ENCODE peak calls at places on chromosomes 13 and 19, in four cellular contexts. One of them, this sample, is unnamed.

GRCh38 chr13:50415428-50415827 is 400.2 kb downstream of the KCNRG start:
- DNase-seq in fibroblast of lung: peak; percentile 81
- DNase-seq in mesendoderm: no peak
- DNase-seq in mammary epithelial cell: no peak
- DNase-seq in this sample: no peak

GRCh38 chr19:46678110-46678732 is 17.2 kb upstream of the DACT3 start:
- DNase-seq in fibroblast of lung: no peak
- DNase-seq in mesendoderm: peak; percentile 77
- DNase-seq in mammary epithelial cell: no peak
- DNase-seq in this sample: peak; percentile 65

GRCh38 chr13:81929988-81930387 is 1589.1 kb upstream of the SPRY2 start:
- DNase-seq in fibroblast of lung: peak; percentile 6
- DNase-seq in mesendoderm: peak; percentile 88
- DNase-seq in mammary epithelial cell: peak; percentile 3
- DNase-seq in this sample: peak; percentile 5

GRCh38 chr19:23263396-23263795 is 13.2 kb upstream of the ZNF724 start:
- DNase-seq in fibroblast of lung: no peak
- DNase-seq in mesendoderm: no peak
- DNase-seq in mammary epithelial cell: no peak
- DNase-seq in this sample: no peak

GRCh38 chr19:46806651-46807050 is 18.3 kb upstream of the SLC1A5 start:
- DNase-seq in fibroblast of lung: no peak
- DNase-seq in mesendoderm: no peak
- DNase-seq in mammary epithelial cell: no peak
- DNase-seq in this sample: no peak

GRCh38 chr13:48783181-48783630 is 129.5 kb downstream of the CYSLTR2 start:
- DNase-seq in fibroblast of lung: peak; percentile 83
- DNase-seq in mesendoderm: no peak
- DNase-seq in mammary epithelial cell: peak; percentile 89
- DNase-seq in this sample: no peak

GRCh38 chr13:57611956-57612355 is 19.6 kb upstream of the PCDH17 start:
- DNase-seq in fibroblast of lung: no peak
- DNase-seq in mesendoderm: no peak
- DNase-seq in mammary epithelial cell: no peak
- DNase-seq in this sample: no peak

GRCh38 chr19:56191115-56191514 is 6.5 kb downstream of the ZSCAN5B start:
- DNase-seq in fibroblast of lung: no peak
- DNase-seq in mesendoderm: peak; percentile 3
- DNase-seq in mammary epithelial cell: no peak
- DNase-seq in this sample: no peak

GRCh38 chr19:44728178-44728577 is 20.3 kb upstream of the BCL3 start:
- DNase-seq in fibroblast of lung: no peak
- DNase-seq in mesendoderm: no peak
- DNase-seq in mammary epithelial cell: no peak
- DNase-seq in this sample: no peak

GRCh38 chr19:10699650-10700335 is 1.4 kb upstream of the QTRT1 start:
- DNase-seq in fibroblast of lung: peak; percentile 36
- DNase-seq in mesendoderm: peak; percentile 74
- DNase-seq in mammary epithelial cell: peak; percentile 30
- DNase-seq in this sample: peak; percentile 63

GRCh38 chr13:99905224-99905623 is 66.3 kb downstream of the ZIC5 start:
- DNase-seq in fibroblast of lung: no peak
- DNase-seq in mesendoderm: no peak
- DNase-seq in mammary epithelial cell: no peak
- DNase-seq in this sample: no peak

GRCh38 chr19:18470153-18470552 is 32.2 kb upstream of the ISYNA1 start:
- DNase-seq in fibroblast of lung: no peak
- DNase-seq in mesendoderm: peak; percentile 66
- DNase-seq in mammary epithelial cell: no peak
- DNase-seq in this sample: no peak

GRCh38 chr19:50189326-50189725 is 14.1 kb upstream of the MYH14 start:
- DNase-seq in fibroblast of lung: no peak
- DNase-seq in mesendoderm: no peak
- DNase-seq in mammary epithelial cell: no peak
- DNase-seq in this sample: no peak

GRCh38 chr13:60398438-60398891 is 1.4 kb downstream of the TDRD3 start:
- DNase-seq in fibroblast of lung: no peak
- DNase-seq in mesendoderm: no peak
- DNase-seq in mammary epithelial cell: no peak
- DNase-seq in this sample: no peak

GRCh38 chr19:44925114-44925891 is 10.9 kb downstream of the APOC1 start:
- DNase-seq in fibroblast of lung: peak; percentile 19
- DNase-seq in mesendoderm: no peak
- DNase-seq in mammary epithelial cell: no peak
- DNase-seq in this sample: no peak

GRCh38 chr19:10464456-10464855 is 38.7 kb downstream of the KEAP1 start:
- DNase-seq in fibroblast of lung: no peak
- DNase-seq in mesendoderm: no peak
- DNase-seq in mammary epithelial cell: no peak
- DNase-seq in this sample: no peak

GRCh38 chr13:100176781-100177389 is 88.0 kb downstream of the PCCA start:
- DNase-seq in fibroblast of lung: peak; percentile 67
- DNase-seq in mesendoderm: no peak
- DNase-seq in mammary epithelial cell: peak; percentile 5
- DNase-seq in this sample: no peak

GRCh38 chr19:13098291-13099072 is 4.2 kb downstream of the LYL1 start:
- DNase-seq in fibroblast of lung: peak; percentile 49
- DNase-seq in mesendoderm: peak; percentile 60
- DNase-seq in mammary epithelial cell: no peak
- DNase-seq in this sample: no peak

GRCh38 chr13:40963927-40964326 is 55.2 kb downstream of the ELF1 start:
- DNase-seq in fibroblast of lung: peak; percentile 62
- DNase-seq in mesendoderm: peak; percentile 13
- DNase-seq in mammary epithelial cell: peak; percentile 88
- DNase-seq in this sample: no peak

GRCh38 chr13:114123876-114124275 is 8.5 kb downstream of the RASA3 start:
- DNase-seq in fibroblast of lung: no peak
- DNase-seq in mesendoderm: no peak
- DNase-seq in mammary epithelial cell: no peak
- DNase-seq in this sample: no peak

GRCh38 chr13:114124921-114125320 is 7.5 kb downstream of the RASA3 start:
- DNase-seq in fibroblast of lung: peak; percentile 88
- DNase-seq in mesendoderm: no peak
- DNase-seq in mammary epithelial cell: peak; percentile 79
- DNase-seq in this sample: peak; percentile 84

GRCh38 chr13:114122591-114123211 is 9.7 kb downstream of the RASA3 start:
- DNase-seq in fibroblast of lung: no peak
- DNase-seq in mesendoderm: no peak
- DNase-seq in mammary epithelial cell: no peak
- DNase-seq in this sample: no peak

GRCh38 chr13:114124486-114124885 is 7.9 kb downstream of the RASA3 start:
- DNase-seq in fibroblast of lung: no peak
- DNase-seq in mesendoderm: no peak
- DNase-seq in mammary epithelial cell: no peak
- DNase-seq in this sample: no peak

GRCh38 chr13:114123448-114123847 is 9.0 kb downstream of the RASA3 start:
- DNase-seq in fibroblast of lung: no peak
- DNase-seq in mesendoderm: no peak
- DNase-seq in mammary epithelial cell: no peak
- DNase-seq in this sample: no peak
- H3K4me3 ChIP-seq in fibroblast of lung: no peak overlapping the region
- H3K4me3 ChIP-seq in mesendoderm: no peak overlapping the region
- H3K4me3 ChIP-seq in mammary epithelial cell: no peak overlapping the region
- H3K4me3 ChIP-seq in this sample: no peak overlapping the region

DNA sequence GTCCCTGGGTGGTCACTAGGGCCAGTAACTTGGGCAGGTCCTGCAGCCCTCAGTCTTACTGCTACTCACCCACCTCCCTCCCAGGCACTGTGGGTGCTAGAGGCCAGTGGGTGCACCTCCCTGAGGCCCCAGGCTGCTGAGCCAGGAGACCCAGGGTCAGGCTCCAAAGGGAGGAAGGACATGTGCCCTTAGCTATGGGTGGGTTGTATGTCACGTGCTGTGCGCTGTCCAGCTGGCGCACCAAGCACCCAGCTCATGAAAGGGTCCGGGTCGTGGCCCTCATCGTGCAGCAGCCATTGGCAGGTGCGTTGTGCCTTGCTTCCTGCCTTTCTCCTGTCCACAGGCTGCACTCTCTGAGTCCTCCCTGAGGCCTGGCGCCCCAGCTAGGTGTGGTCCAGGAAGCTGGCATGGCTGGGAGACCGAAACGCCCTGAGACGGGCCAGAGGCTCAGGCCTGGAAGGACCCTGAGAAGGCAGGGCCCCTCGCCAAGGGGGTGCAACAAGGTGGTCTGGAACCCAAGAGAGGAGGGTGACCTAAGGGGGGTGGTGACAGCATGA is 47.0 kb upstream of the KCTD15 start:
- DNase-seq in fibroblast of lung: no peak
- DNase-seq in mesendoderm: no peak
- DNase-seq in mammary epithelial cell: no peak
- DNase-seq in this sample: no peak
- H3K4me3 ChIP-seq in fibroblast of lung: no peak overlapping the region
- H3K4me3 ChIP-seq in mesendoderm: no peak overlapping the region
- H3K4me3 ChIP-seq in mammary epithelial cell: no peak overlapping the region
- H3K4me3 ChIP-seq in this sample: no peak overlapping the region

GRCh38 chr19:4080473-4080872 is 13.8 kb upstream of the ZBTB7A start:
- DNase-seq in fibroblast of lung: no peak
- DNase-seq in mesendoderm: no peak
- DNase-seq in mammary epithelial cell: no peak
- DNase-seq in this sample: no peak

GRCh38 chr19:4075373-4075772 is 8.7 kb upstream of the ZBTB7A start:
- DNase-seq in fibroblast of lung: peak; percentile 39
- DNase-seq in mesendoderm: no peak
- DNase-seq in mammary epithelial cell: no peak
- DNase-seq in this sample: no peak

GRCh38 chr19:4077011-4077382 is 10.3 kb upstream of the ZBTB7A start:
- DNase-seq in fibroblast of lung: no peak
- DNase-seq in mesendoderm: no peak
- DNase-seq in mammary epithelial cell: no peak
- DNase-seq in this sample: no peak

GRCh38 chr19:4081441-4082129 is 14.9 kb upstream of the ZBTB7A start:
- DNase-seq in fibroblast of lung: no peak
- DNase-seq in mesendoderm: peak; percentile 44
- DNase-seq in mammary epithelial cell: no peak
- DNase-seq in this sample: peak; percentile 29

GRCh38 chr19:4077800-4078683 is 11.3 kb upstream of the ZBTB7A start:
- DNase-seq in fibroblast of lung: no peak
- DNase-seq in mesendoderm: peak; percentile 39
- DNase-seq in mammary epithelial cell: no peak
- DNase-seq in this sample: no peak
- H3K4me3 ChIP-seq in fibroblast of lung: peak overlapping the region; percentile 47
- H3K4me3 ChIP-seq in mesendoderm: no peak overlapping the region
- H3K4me3 ChIP-seq in mammary epithelial cell: peak overlapping the region; percentile 46
- H3K4me3 ChIP-seq in this sample: no peak overlapping the region

DNA sequence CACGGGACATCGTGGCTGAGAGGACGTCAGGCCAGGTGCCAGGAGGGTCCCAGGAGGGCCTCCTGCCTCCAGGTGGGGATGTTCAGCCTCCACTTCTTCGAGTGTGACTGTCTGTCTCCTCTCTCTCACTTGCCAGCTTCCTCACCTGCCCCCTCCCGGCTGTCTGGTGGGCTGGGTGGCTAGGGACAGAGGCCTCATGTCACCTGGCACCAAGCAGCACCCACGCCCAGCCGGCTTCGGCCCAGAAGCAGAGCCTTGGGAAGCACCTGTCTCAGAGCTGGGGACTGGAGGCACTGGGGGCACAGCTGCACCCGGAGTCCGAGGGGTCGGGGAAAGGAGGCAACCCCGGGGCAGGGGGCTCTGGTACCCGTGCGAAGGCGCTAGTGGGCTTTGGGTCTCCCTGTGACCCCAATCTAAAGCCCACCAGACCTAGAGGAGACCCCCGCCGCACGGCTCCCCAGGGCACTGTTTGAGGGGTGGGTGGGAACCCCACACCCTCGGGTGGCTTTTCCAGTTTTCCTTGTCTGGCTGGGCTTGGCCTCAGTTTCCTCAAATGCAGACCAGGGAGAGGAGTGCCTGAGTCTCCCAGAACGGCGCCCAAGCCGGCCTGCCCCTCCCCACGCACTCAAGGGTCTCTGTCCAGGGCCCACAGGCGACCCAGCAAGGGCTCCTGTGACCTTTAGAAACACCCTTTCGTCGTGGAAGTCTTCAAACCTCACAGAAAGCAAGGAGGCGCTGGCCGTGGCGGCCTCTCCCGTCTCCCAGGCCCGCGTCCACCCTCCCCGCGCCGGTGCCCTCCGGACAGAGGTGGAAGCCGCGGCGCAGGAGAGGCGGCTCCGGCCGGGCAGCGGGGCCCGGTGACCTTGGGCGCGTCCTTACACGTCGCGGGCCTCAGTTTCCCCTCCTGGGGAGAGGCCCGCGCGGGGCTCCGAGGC is 656 bp upstream of the HCN2 start:
- DNase-seq in fibroblast of lung: no peak
- DNase-seq in mesendoderm: no peak
- DNase-seq in mammary epithelial cell: no peak
- DNase-seq in this sample: no peak
- H3K4me3 ChIP-seq in fibroblast of lung: no peak overlapping the region
- H3K4me3 ChIP-seq in mesendoderm: no peak overlapping the region
- H3K4me3 ChIP-seq in mammary epithelial cell: no peak overlapping the region
- H3K4me3 ChIP-seq in this sample: peak overlapping the region; percentile 13

GRCh38 chr13:77811981-77812380 is 106.7 kb downstream of the EDNRB start:
- DNase-seq in fibroblast of lung: no peak
- DNase-seq in mesendoderm: no peak
- DNase-seq in mammary epithelial cell: no peak
- DNase-seq in this sample: no peak

GRCh38 chr13:77810430-77810829 is 108.2 kb downstream of the EDNRB start:
- DNase-seq in fibroblast of lung: peak; percentile 12
- DNase-seq in mesendoderm: peak; percentile 45
- DNase-seq in mammary epithelial cell: peak; percentile 8
- DNase-seq in this sample: peak; percentile 76

GRCh38 chr13:77815330-77815729 is 103.3 kb downstream of the EDNRB start:
- DNase-seq in fibroblast of lung: no peak
- DNase-seq in mesendoderm: no peak
- DNase-seq in mammary epithelial cell: no peak
- DNase-seq in this sample: no peak

DNA sequence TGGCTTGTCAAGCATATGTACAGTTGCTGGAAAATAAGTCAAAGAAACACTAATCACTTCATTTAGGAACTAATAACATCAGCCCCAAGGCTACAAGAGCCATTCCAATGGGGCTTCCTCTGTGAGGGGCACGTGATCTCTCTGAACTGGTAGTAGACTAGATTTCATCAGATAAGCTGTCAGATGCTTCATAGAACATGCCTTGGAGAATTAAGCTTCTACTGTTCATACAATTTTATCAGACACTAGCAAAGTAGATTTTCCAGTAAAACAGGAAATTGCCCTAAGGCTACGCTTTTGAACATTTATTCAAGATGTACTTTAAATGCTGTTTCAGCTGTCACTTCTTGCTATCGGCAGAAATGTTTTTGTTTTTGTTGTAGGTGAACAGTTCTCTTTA is 107.7 kb downstream of the EDNRB start:
- DNase-seq in fibroblast of lung: no peak
- DNase-seq in mesendoderm: no peak
- DNase-seq in mammary epithelial cell: no peak
- DNase-seq in this sample: peak; percentile 74
- H3K4me3 ChIP-seq in fibroblast of lung: no peak overlapping the region
- H3K4me3 ChIP-seq in mesendoderm: no peak overlapping the region
- H3K4me3 ChIP-seq in mammary epithelial cell: no peak overlapping the region
- H3K4me3 ChIP-seq in this sample: no peak overlapping the region

This sample was measured in Jurkat, Clone E6-1.